ENCODE peak calls at places on chromosomes 7 and 10, in eight cellular contexts. Q is HCT116, E is WTC11, V is MM.1S, B is progenitor cell of endocrine pancreas, A is fibroblast of pulmonary artery, U is neural progenitor cell, L is gastrocnemius medialis. D is an unnamed sample.

GRCh38 chr10:22761569-22762220 is 47.3 kb upstream of the PIP4K2A start:
- DNase-seq in B (no peak), U (peak), V (no peak), A (no peak), Q (no peak), L (no peak), E (no peak), D (no peak)

GRCh38 chr10:124043310-124044142 is 49.9 kb downstream of the CHST15 start:
- DNase-seq in B (no peak), L (no peak), V (peak), Q (no peak), A (no peak), E (no peak), U (no peak), D (no peak)

GRCh38 chr7:72405389-72405788 is 6.7 kb downstream of the CALN1 start:
- DNase-seq in V (no peak), E (no peak), Q (no peak), B (no peak), A (no peak), L (no peak), U (no peak), D (no peak)

GRCh38 chr10:119516381-119517234 is 25.9 kb downstream of the RGS10 start:
- DNase-seq in A (no peak), V (peak), L (no peak), E (no peak), Q (no peak), B (no peak), U (no peak), D (no peak)

GRCh38 chr10:125448596-125448995 is 234.4 kb downstream of the TEX36 start:
- DNase-seq in V (no peak), U (peak), A (no peak), L (no peak), E (peak), B (no peak), Q (peak), D (peak)

GRCh38 chr10:1156616-1156886 is 100.4 kb downstream of the WDR37 start:
- DNase-seq in V (no peak), U (no peak), A (no peak), E (no peak), Q (no peak), L (no peak), B (no peak), D (no peak)

GRCh38 chr10:30176182-30176581 is 116.8 kb upstream of the JCAD start:
- DNase-seq in A (no peak), B (no peak), V (no peak), Q (no peak), L (no peak), E (no peak), U (no peak), D (no peak)

GRCh38 chr7:48255046-48255445 is 83.8 kb downstream of the ABCA13 start:
- DNase-seq in V (peak), L (no peak), B (no peak), U (no peak), E (no peak), Q (no peak), A (peak), D (no peak)

GRCh38 chr10:132104471-132105301 is 38.9 kb downstream of the JAKMIP3 start:
- DNase-seq in E (no peak), U (no peak), Q (no peak), L (no peak), B (peak), A (no peak), V (no peak), D (no peak)

GRCh38 chr7:129617607-129618006 is 6.1 kb downstream of the NRF1 start:
- DNase-seq in E (no peak), B (no peak), L (no peak), Q (no peak), V (no peak), A (no peak), U (no peak), D (no peak)

GRCh38 chr7:138979226-138979979 is 1.8 kb downstream of the KIAA1549 start:
- DNase-seq in A (peak), V (peak), L (no peak), B (no peak), U (no peak), E (no peak), Q (peak), D (no peak)
- TF ChIP-seq CTCF in A (peak), V (peak), L (no peak), B (peak), U (peak), E (no peak), Q (no peak), D (no peak)

GRCh38 chr7:102464577-102465280 is at the start of the genes ALKBH4 and LRWD1:
- DNase-seq in A (peak), L (peak), V (peak), U (peak), E (peak), B (peak), Q (peak), D (peak)
- TF ChIP-seq CTCF in A (no peak), L (peak), V (peak), U (peak), E (no peak), B (peak), Q (peak), D (no peak)

GRCh38 chr10:32958992-32959703 is 1.1 kb upstream of the ITGB1 start:
- DNase-seq in Q (no peak), U (no peak), L (no peak), A (no peak), V (no peak), E (no peak), B (no peak), D (no peak)
- TF ChIP-seq CTCF in Q (no peak), U (no peak), L (no peak), A (no peak), V (no peak), E (no peak), B (no peak), D (no peak)

GRCh38 chr10:96513686-96514551 is at the start of gene TLL2:
- DNase-seq in L (peak), E (peak), U (peak), A (peak), V (peak), B (peak), Q (peak), D (peak)
- TF ChIP-seq CTCF in L (peak), E (no peak), U (peak), A (peak), V (peak), B (peak), Q (peak), D (peak)

DNA sequence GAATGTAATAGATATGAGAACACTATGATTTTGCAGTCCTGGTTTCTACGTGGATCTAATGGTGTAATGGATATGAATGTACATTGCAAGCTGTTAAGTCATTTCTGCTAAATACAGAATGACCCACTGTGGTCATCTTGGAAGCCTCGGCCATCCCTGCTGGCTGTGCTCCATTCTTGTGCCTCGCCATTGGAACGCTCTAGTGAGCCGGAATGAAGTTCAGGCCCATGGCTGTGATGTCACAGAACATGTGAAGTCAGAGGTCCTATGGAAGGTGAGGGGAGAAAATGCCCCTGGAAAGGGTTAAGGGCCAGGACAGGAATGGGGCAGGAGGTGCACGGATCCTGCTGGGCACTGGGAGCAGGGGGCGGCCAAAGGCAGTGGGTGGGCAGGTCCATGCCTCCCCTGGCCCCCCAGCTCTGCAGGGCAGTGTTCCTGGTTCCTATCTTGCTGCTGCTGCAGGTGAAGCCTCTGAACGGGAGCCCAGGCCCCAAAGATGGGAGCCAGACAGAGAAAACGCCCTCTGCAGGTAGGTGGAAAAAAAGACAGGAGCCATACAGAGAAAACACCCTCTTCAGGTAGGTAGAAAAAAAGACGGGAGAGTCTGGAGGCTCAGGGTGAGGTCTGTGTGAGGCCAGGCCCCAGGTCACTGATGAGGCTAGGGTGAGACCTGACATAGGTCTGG is at the start of gene LLCFC1:
- DNase-seq in B (no peak), V (no peak), L (no peak), A (no peak), Q (peak), E (peak), U (peak), D (no peak)
- TF ChIP-seq CTCF in B (peak), V (peak), L (no peak), A (no peak), Q (peak), E (peak), U (peak), D (no peak)

D was measured in glutamatergic neuron.